ENCODE peak calls at places on chromosomes 6 and 20, in four cellular contexts. F, U, J and P are unnamed samples.

GRCh38 chr6:159074866-159075265 is 30.1 kb upstream of the TAGAP start:
- DNase-seq in J (no peak), U (no peak), F (no peak), P (no peak)

GRCh38 chr6:1739680-1740079 is 130.0 kb downstream of the FOXC1 start:
- DNase-seq in U (no peak), J (no peak), F (no peak), P (no peak)

GRCh38 chr20:10463622-10464021 is 28.5 kb downstream of the SLX4IP start:
- DNase-seq in J (no peak), F (no peak), U (no peak), P (no peak)

GRCh38 chr6:44004625-44005506 is 122.4 kb downstream of the MRPL14 start:
- DNase-seq in J (no peak), F (no peak), U (no peak), P (no peak)

GRCh38 chr20:23164176-23164601 is 78.1 kb upstream of the CD93 start:
- DNase-seq in J (no peak), F (no peak), U (peak; percentile 41), P (no peak)

GRCh38 chr20:2301164-2301622 is 5.4 kb downstream of the TGM3 start:
- DNase-seq in J (no peak), U (no peak), F (peak; percentile 31), P (no peak)

GRCh38 chr20:37383229-37383989 is 37.5 kb downstream of the SRC start:
- DNase-seq in F (peak; percentile 78), U (no peak), J (no peak), P (no peak)

GRCh38 chr20:40897177-40897700 is 131.4 kb upstream of the TOP1 start:
- DNase-seq in J (peak; percentile 18), U (no peak), F (no peak), P (no peak)

GRCh38 chr6:139482184-139482751 is 107.8 kb upstream of the CITED2 start:
- DNase-seq in J (peak; percentile 12), U (no peak), F (no peak), P (no peak)

GRCh38 chr20:1893721-1894470 is 1.3 kb upstream of the SIRPA start:
- DNase-seq in F (no peak), U (no peak), J (peak; percentile 27), P (no peak)

GRCh38 chr6:118683881-118684872 is 32.8 kb upstream of the CEP85L start:
- DNase-seq in J (no peak), U (no peak), F (peak; percentile 40), P (no peak)

GRCh38 chr6:6131492-6132109 is 124.9 kb upstream of the NRN1 start:
- DNase-seq in U (no peak), F (peak; percentile 46), J (peak; percentile 10), P (no peak)

GRCh38 chr6:75230484-75231325 is 12.9 kb downstream of the COX7A2 start:
- DNase-seq in J (peak; percentile 44), U (no peak), F (peak; percentile 60), P (no peak)

GRCh38 chr6:3326981-3327380 is 68.2 kb downstream of the PSMG4 start:
- DNase-seq in J (no peak), F (no peak), U (no peak), P (no peak)

GRCh38 chr20:56359212-56360132 is 698 bp downstream of the FAM210B start:
- DNase-seq in J (peak; percentile 38), F (peak; percentile 72), U (peak; percentile 64), P (no peak)

GRCh38 chr6:100657678-100658330 is 193.1 kb upstream of the SIM1 start:
- DNase-seq in U (no peak), F (peak; percentile 15), J (no peak), P (no peak)

GRCh38 chr20:8057871-8058270 is 38.3 kb upstream of the TMX4 start:
- DNase-seq in F (no peak), U (no peak), J (no peak), P (no peak)

GRCh38 chr20:57818418-57818817 is 108.6 kb upstream of the PMEPA1 start:
- DNase-seq in J (no peak), U (no peak), F (no peak), P (no peak)

GRCh38 chr6:26556263-26557070 is 18.3 kb downstream of the HMGN4 start:
- DNase-seq in J (peak; percentile 67), U (no peak), F (peak; percentile 60), P (no peak)

GRCh38 chr6:39753745-39754084 is 28.5 kb upstream of the KIF6 start:
- DNase-seq in U (no peak), F (no peak), J (no peak), P (no peak)

GRCh38 chr6:104414723-104415122 is 445.0 kb downstream of the HACE1 start:
- DNase-seq in U (no peak), J (no peak), F (no peak), P (no peak)

GRCh38 chr20:62929051-62929538 is 2.8 kb upstream of the DIDO1 start:
- DNase-seq in J (peak; percentile 77), U (peak; percentile 67), F (peak; percentile 66), P (no peak)

GRCh38 chr20:58293453-58293852 is 16.1 kb upstream of the RAB22A start:
- DNase-seq in F (no peak), J (peak; percentile 29), U (no peak), P (no peak)

GRCh38 chr6:23413327-23414203 is 712.5 kb upstream of the NRSN1 start:
- DNase-seq in J (no peak), U (no peak), F (no peak), P (no peak)

GRCh38 chr20:53346266-53346665 is 247.4 kb downstream of the ZNF217 start:
- DNase-seq in U (no peak), J (no peak), F (no peak), P (no peak)

GRCh38 chr20:11454966-11455799 is 462.5 kb upstream of the BTBD3 start:
- DNase-seq in U (no peak), J (peak; percentile 12), F (peak; percentile 89), P (no peak)

GRCh38 chr6:11403035-11403601 is 134.4 kb upstream of the TMEM170B start:
- DNase-seq in F (no peak), U (no peak), J (no peak), P (no peak)

GRCh38 chr20:956330-956951 is 40.3 kb upstream of the ANGPT4 start:
- DNase-seq in F (peak; percentile 62), J (peak; percentile 85), U (peak; percentile 68), P (peak; percentile 83)

GRCh38 chr20:63027425-63028389 is 20.9 kb upstream of the BHLHE23 start:
- DNase-seq in J (no peak), F (no peak), U (no peak), P (no peak)

GRCh38 chr6:90351696-90352095 is 55.1 kb upstream of the BACH2 start:
- DNase-seq in J (no peak), U (no peak), F (no peak), P (no peak)